ENCODE peak calls at places on chromosomes 3 and 15, in eight cellular contexts. One of them, this sample, is unnamed.

GRCh38 chr15:60519218-60519617 is 40.3 kb upstream of the ICE2 start:
- DNase-seq in sigmoid colon: no peak
- DNase-seq in HepG2: no peak
- DNase-seq in Panc1: no peak
- DNase-seq in HCT116: no peak
- DNase-seq in upper lobe of left lung: no peak
- DNase-seq in transverse colon: no peak
- DNase-seq in stomach: no peak
- DNase-seq in this sample: no peak

GRCh38 chr3:172224560-172225214 is 185.3 kb downstream of the FNDC3B start:
- DNase-seq in sigmoid colon: no peak
- DNase-seq in HepG2: no peak
- DNase-seq in Panc1: no peak
- DNase-seq in HCT116: no peak
- DNase-seq in upper lobe of left lung: no peak
- DNase-seq in transverse colon: no peak
- DNase-seq in stomach: no peak
- DNase-seq in this sample: no peak

GRCh38 chr3:141618103-141618502 is 120.0 kb upstream of the RNF7 start:
- DNase-seq in sigmoid colon: no peak
- DNase-seq in HepG2: no peak
- DNase-seq in Panc1: no peak
- DNase-seq in HCT116: no peak
- DNase-seq in upper lobe of left lung: no peak
- DNase-seq in transverse colon: no peak
- DNase-seq in stomach: no peak
- DNase-seq in this sample: no peak

GRCh38 chr3:189842681-189843602 is 211.8 kb downstream of the TP63 start:
- DNase-seq in sigmoid colon: no peak
- DNase-seq in HepG2: no peak
- DNase-seq in Panc1: no peak
- DNase-seq in HCT116: no peak
- DNase-seq in upper lobe of left lung: no peak
- DNase-seq in transverse colon: peak
- DNase-seq in stomach: no peak
- DNase-seq in this sample: no peak

GRCh38 chr3:114941626-114942309 is 205.3 kb downstream of the ZBTB20 start:
- DNase-seq in sigmoid colon: no peak
- DNase-seq in HepG2: no peak
- DNase-seq in Panc1: no peak
- DNase-seq in HCT116: no peak
- DNase-seq in upper lobe of left lung: no peak
- DNase-seq in transverse colon: no peak
- DNase-seq in stomach: no peak
- DNase-seq in this sample: no peak

GRCh38 chr15:69065981-69066645 is 51.6 kb downstream of the NOX5 start:
- DNase-seq in sigmoid colon: peak
- DNase-seq in HepG2: no peak
- DNase-seq in Panc1: no peak
- DNase-seq in HCT116: no peak
- DNase-seq in upper lobe of left lung: no peak
- DNase-seq in transverse colon: no peak
- DNase-seq in stomach: no peak
- DNase-seq in this sample: no peak

GRCh38 chr15:97566957-97567356 is 393.5 kb upstream of the ARRDC4 start:
- DNase-seq in sigmoid colon: no peak
- DNase-seq in HepG2: no peak
- DNase-seq in Panc1: no peak
- DNase-seq in HCT116: no peak
- DNase-seq in upper lobe of left lung: no peak
- DNase-seq in transverse colon: no peak
- DNase-seq in stomach: no peak
- DNase-seq in this sample: no peak

GRCh38 chr15:64894395-64895056 is 17.2 kb upstream of the ANKDD1A start:
- DNase-seq in sigmoid colon: peak
- DNase-seq in HepG2: no peak
- DNase-seq in Panc1: no peak
- DNase-seq in HCT116: no peak
- DNase-seq in upper lobe of left lung: no peak
- DNase-seq in transverse colon: peak
- DNase-seq in stomach: peak
- DNase-seq in this sample: peak

GRCh38 chr3:121545049-121545563 is 682 bp downstream of the POLQ start:
- DNase-seq in sigmoid colon: no peak
- DNase-seq in HepG2: no peak
- DNase-seq in Panc1: no peak
- DNase-seq in HCT116: no peak
- DNase-seq in upper lobe of left lung: no peak
- DNase-seq in transverse colon: no peak
- DNase-seq in stomach: no peak
- DNase-seq in this sample: no peak

GRCh38 chr3:114079761-114080160 is 23.2 kb downstream of the QTRT2 start:
- DNase-seq in sigmoid colon: no peak
- DNase-seq in HepG2: no peak
- DNase-seq in Panc1: no peak
- DNase-seq in HCT116: no peak
- DNase-seq in upper lobe of left lung: no peak
- DNase-seq in transverse colon: no peak
- DNase-seq in stomach: no peak
- DNase-seq in this sample: no peak

GRCh38 chr3:149216195-149216869 is 5.3 kb downstream of the CP start:
- DNase-seq in sigmoid colon: no peak
- DNase-seq in HepG2: peak
- DNase-seq in Panc1: no peak
- DNase-seq in HCT116: no peak
- DNase-seq in upper lobe of left lung: no peak
- DNase-seq in transverse colon: peak
- DNase-seq in stomach: no peak
- DNase-seq in this sample: no peak

GRCh38 chr15:80010131-80010673 is 39.2 kb upstream of the BCL2A1 start:
- DNase-seq in sigmoid colon: no peak
- DNase-seq in HepG2: no peak
- DNase-seq in Panc1: no peak
- DNase-seq in HCT116: no peak
- DNase-seq in upper lobe of left lung: peak
- DNase-seq in transverse colon: no peak
- DNase-seq in stomach: no peak
- DNase-seq in this sample: no peak

GRCh38 chr3:177050466-177051237 is 146.6 kb downstream of the TBL1XR1 start:
- DNase-seq in sigmoid colon: no peak
- DNase-seq in HepG2: peak
- DNase-seq in Panc1: peak
- DNase-seq in HCT116: peak
- DNase-seq in upper lobe of left lung: no peak
- DNase-seq in transverse colon: no peak
- DNase-seq in stomach: no peak
- DNase-seq in this sample: no peak

GRCh38 chr3:62604301-62604700 is 231.0 kb upstream of the FEZF2 start:
- DNase-seq in sigmoid colon: no peak
- DNase-seq in HepG2: no peak
- DNase-seq in Panc1: peak
- DNase-seq in HCT116: no peak
- DNase-seq in upper lobe of left lung: peak
- DNase-seq in transverse colon: no peak
- DNase-seq in stomach: no peak
- DNase-seq in this sample: no peak

GRCh38 chr15:85826756-85827515 is 32.2 kb upstream of the KLHL25 start:
- DNase-seq in sigmoid colon: no peak
- DNase-seq in HepG2: no peak
- DNase-seq in Panc1: no peak
- DNase-seq in HCT116: no peak
- DNase-seq in upper lobe of left lung: peak
- DNase-seq in transverse colon: no peak
- DNase-seq in stomach: no peak
- DNase-seq in this sample: no peak

DNA sequence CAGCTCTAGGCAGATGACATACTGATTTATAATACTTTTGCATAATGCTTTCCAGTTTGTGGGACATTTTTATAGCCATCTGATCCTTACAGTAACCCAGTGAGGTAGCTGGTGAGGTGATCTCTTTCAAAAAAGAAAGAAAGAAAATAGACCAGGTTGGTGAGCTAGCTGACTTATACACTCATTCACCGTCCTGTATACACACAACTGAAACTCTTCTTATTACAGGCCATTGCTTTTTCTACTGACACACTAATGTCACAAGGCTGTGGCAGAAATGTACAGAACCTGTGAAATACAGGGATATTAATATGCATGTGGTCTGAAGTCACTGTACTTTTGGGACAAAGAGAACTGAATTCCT is 150.2 kb upstream of the BHLHE40 start:
- DNase-seq in sigmoid colon: no peak
- DNase-seq in HepG2: no peak
- DNase-seq in Panc1: no peak
- DNase-seq in HCT116: no peak
- DNase-seq in upper lobe of left lung: no peak
- DNase-seq in transverse colon: no peak
- DNase-seq in stomach: no peak
- DNase-seq in this sample: no peak
- H3K27ac ChIP-seq in sigmoid colon: peak
- H3K27ac ChIP-seq in HepG2: no peak
- H3K27ac ChIP-seq in Panc1: no peak
- H3K27ac ChIP-seq in HCT116: no peak
- H3K27ac ChIP-seq in upper lobe of left lung: no peak
- H3K27ac ChIP-seq in transverse colon: peak
- H3K27ac ChIP-seq in stomach: peak
- H3K27ac ChIP-seq in this sample: no peak

GRCh38 chr15:101618861-101619614 is 33.1 kb downstream of the TM2D3 start:
- DNase-seq in sigmoid colon: no peak
- DNase-seq in HepG2: no peak
- DNase-seq in Panc1: no peak
- DNase-seq in HCT116: no peak
- DNase-seq in upper lobe of left lung: no peak
- DNase-seq in transverse colon: no peak
- DNase-seq in stomach: no peak
- DNase-seq in this sample: peak

GRCh38 chr15:101620645-101621044 is 31.5 kb downstream of the TM2D3 start:
- DNase-seq in sigmoid colon: no peak
- DNase-seq in HepG2: no peak
- DNase-seq in Panc1: no peak
- DNase-seq in HCT116: no peak
- DNase-seq in upper lobe of left lung: no peak
- DNase-seq in transverse colon: no peak
- DNase-seq in stomach: no peak
- DNase-seq in this sample: no peak

GRCh38 chr15:101617390-101617965 is 34.7 kb downstream of the TM2D3 start:
- DNase-seq in sigmoid colon: no peak
- DNase-seq in HepG2: no peak
- DNase-seq in Panc1: no peak
- DNase-seq in HCT116: no peak
- DNase-seq in upper lobe of left lung: no peak
- DNase-seq in transverse colon: no peak
- DNase-seq in stomach: no peak
- DNase-seq in this sample: no peak

GRCh38 chr15:101618056-101618455 is 34.1 kb downstream of the TM2D3 start:
- DNase-seq in sigmoid colon: no peak
- DNase-seq in HepG2: no peak
- DNase-seq in Panc1: no peak
- DNase-seq in HCT116: no peak
- DNase-seq in upper lobe of left lung: no peak
- DNase-seq in transverse colon: no peak
- DNase-seq in stomach: no peak
- DNase-seq in this sample: no peak

DNA sequence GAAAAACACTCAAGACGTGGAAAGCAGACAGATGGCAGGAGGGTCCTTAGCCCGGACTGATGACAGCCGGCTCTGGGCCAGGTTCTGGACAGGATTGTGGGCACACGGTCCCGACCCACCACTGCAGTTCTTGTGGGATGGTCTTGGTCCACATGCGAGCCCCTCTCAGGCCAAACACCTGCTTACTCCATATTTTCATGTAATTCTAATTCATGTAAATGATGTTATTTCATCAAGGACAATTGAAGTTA is 32.6 kb downstream of the TM2D3 start:
- DNase-seq in sigmoid colon: no peak
- DNase-seq in HepG2: no peak
- DNase-seq in Panc1: no peak
- DNase-seq in HCT116: no peak
- DNase-seq in upper lobe of left lung: no peak
- DNase-seq in transverse colon: no peak
- DNase-seq in stomach: no peak
- DNase-seq in this sample: no peak
- TF ChIP-seq POLR2AphosphoS5 in sigmoid colon: no peak
- TF ChIP-seq POLR2AphosphoS5 in HepG2: no peak
- TF ChIP-seq POLR2AphosphoS5 in Panc1: no peak
- TF ChIP-seq POLR2AphosphoS5 in HCT116: no peak
- TF ChIP-seq POLR2AphosphoS5 in upper lobe of left lung: no peak
- TF ChIP-seq POLR2AphosphoS5 in transverse colon: no peak
- TF ChIP-seq POLR2AphosphoS5 in stomach: no peak
- TF ChIP-seq POLR2AphosphoS5 in this sample: no peak

DNA sequence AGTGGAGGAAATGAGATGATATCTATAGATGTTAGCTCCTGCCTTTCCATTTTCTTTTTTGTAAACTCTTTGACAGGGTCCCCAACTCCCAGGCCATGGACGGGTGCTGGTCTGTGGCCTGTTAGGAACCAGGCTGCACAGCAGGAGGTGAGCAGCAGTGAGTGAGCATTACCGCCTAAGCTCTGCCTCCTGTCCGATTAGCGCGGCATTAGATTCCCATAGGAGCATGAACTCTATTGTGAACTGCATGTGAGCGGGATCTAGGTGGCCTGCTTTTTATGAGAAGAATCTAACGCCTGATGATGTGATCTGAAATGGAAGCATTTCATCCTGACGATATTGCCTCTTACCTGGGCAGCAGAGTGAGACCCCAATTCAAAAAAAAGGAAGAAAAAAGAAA is 56.8 kb upstream of the CHD2 start:
- DNase-seq in sigmoid colon: no peak
- DNase-seq in HepG2: no peak
- DNase-seq in Panc1: no peak
- DNase-seq in HCT116: no peak
- DNase-seq in upper lobe of left lung: no peak
- DNase-seq in transverse colon: no peak
- DNase-seq in stomach: no peak
- DNase-seq in this sample: no peak
- H3K27ac ChIP-seq in sigmoid colon: no peak
- H3K27ac ChIP-seq in HepG2: no peak
- H3K27ac ChIP-seq in Panc1: peak
- H3K27ac ChIP-seq in HCT116: no peak
- H3K27ac ChIP-seq in upper lobe of left lung: no peak
- H3K27ac ChIP-seq in transverse colon: no peak
- H3K27ac ChIP-seq in stomach: no peak
- H3K27ac ChIP-seq in this sample: peak

DNA sequence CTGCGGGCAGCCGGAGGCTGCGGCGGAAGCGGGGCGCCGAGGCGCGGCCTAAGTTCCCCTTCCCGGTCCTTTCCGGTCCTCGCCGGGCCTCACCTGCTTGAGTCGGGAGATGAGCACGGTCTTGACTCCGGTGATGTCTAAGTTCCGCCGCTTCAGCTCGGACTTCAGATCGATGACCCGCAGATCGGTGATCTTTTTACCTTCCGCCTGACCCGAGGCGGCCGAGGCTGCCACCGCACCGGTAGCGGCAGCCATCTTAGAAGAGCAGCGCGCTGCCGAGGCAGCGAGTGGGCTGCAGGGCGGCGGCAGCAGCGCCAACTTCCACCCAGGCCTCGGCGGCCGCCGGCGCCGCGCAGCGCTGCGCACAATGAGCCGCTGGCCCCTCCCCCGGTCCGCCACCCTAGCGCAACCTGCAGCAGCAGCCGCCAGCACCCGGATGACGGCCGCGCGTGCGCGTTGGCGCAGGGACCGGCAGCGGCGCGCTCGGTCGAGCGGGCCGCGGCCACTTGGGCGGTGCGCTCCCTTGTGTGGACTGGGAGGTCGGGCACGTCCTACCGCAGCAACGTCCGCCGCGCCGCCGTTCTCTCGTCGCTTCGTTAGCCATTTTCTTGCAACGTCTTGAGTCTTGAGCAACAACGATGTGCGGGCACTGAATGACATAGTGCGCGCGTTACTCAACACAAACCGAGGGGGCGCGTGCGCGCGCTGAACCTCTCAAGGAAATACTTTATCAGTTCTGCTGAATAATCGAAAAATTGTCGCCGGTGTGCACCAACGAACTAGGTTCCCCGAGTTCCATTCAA is at the start of gene SLTM:
- DNase-seq in sigmoid colon: peak
- DNase-seq in HepG2: peak
- DNase-seq in Panc1: peak
- DNase-seq in HCT116: peak
- DNase-seq in upper lobe of left lung: peak
- DNase-seq in transverse colon: peak
- DNase-seq in stomach: peak
- DNase-seq in this sample: peak
- TF ChIP-seq POLR2AphosphoS5 in sigmoid colon: peak
- TF ChIP-seq POLR2AphosphoS5 in HepG2: peak
- TF ChIP-seq POLR2AphosphoS5 in Panc1: peak
- TF ChIP-seq POLR2AphosphoS5 in HCT116: peak
- TF ChIP-seq POLR2AphosphoS5 in upper lobe of left lung: peak
- TF ChIP-seq POLR2AphosphoS5 in transverse colon: peak
- TF ChIP-seq POLR2AphosphoS5 in stomach: peak
- TF ChIP-seq POLR2AphosphoS5 in this sample: peak

This sample was measured in spleen.